ENCODE peak calls at places on chromosomes 3 and 15, in four cellular contexts. W, N, D and I are unnamed samples.

GRCh38 chr3:177519588-177519987 is 322.3 kb upstream of the TBL1XR1 start:
- DNase-seq in W (no peak), N (no peak), D (no peak), I (no peak)

GRCh38 chr3:190225186-190225692 is 97.0 kb downstream of the CLDN1 start:
- DNase-seq in W (no peak), N (peak), D (no peak), I (peak)

GRCh38 chr3:172454180-172454579 is 5.9 kb upstream of the GHSR start:
- DNase-seq in W (no peak), N (no peak), D (no peak), I (no peak)

GRCh38 chr15:29088666-29089065 is 181.0 kb downstream of the NSMCE3 start:
- DNase-seq in W (no peak), N (no peak), D (no peak), I (no peak)

GRCh38 chr15:50940506-50940905 is 32.0 kb downstream of the AP4E1 start:
- DNase-seq in W (no peak), N (no peak), D (no peak), I (no peak)

GRCh38 chr15:66184936-66185790 is 68.4 kb downstream of the MEGF11 start:
- DNase-seq in W (no peak), N (no peak), D (no peak), I (no peak)

GRCh38 chr3:116034797-116035196 is 410.5 kb downstream of the LSAMP start:
- DNase-seq in W (no peak), N (no peak), D (no peak), I (no peak)

GRCh38 chr15:85673326-85673725 is 121.4 kb downstream of the KLHL25 start:
- DNase-seq in W (no peak), N (no peak), D (no peak), I (peak)

GRCh38 chr15:67824900-67825879 is at the start of gene SKOR1:
- DNase-seq in W (no peak), N (no peak), D (peak), I (peak)

GRCh38 chr3:34012102-34012461 is 213.7 kb downstream of the PDCD6IP start:
- DNase-seq in W (no peak), N (peak), D (no peak), I (peak)

GRCh38 chr3:173785004-173785403 is 387.5 kb downstream of the NLGN1 start:
- DNase-seq in W (no peak), N (no peak), D (no peak), I (no peak)